ENCODE peak calls at places on chromosomes 6 and 20, in five cellular contexts. B, H, W, Z and J are unnamed samples.

GRCh38 chr20:17822039-17822438 is 122.3 kb downstream of the BANF2 start:
- DNase-seq in W (peak), Z (no peak), H (peak), B (no peak), J (no peak)

GRCh38 chr6:127518710-127519468 is at the start of gene MTCL3:
- DNase-seq in Z (no peak), B (no peak), W (peak), H (no peak), J (no peak)

GRCh38 chr20:259991-260390 is 2.5 kb downstream of the DEFB132 start:
- DNase-seq in B (no peak), Z (no peak), H (no peak), W (no peak), J (no peak)

GRCh38 chr6:143539723-143540122 is 28.2 kb upstream of the FUCA2 start:
- DNase-seq in B (no peak), W (no peak), Z (no peak), H (no peak), J (no peak)

GRCh38 chr6:35439308-35439707 is 12.8 kb upstream of the FANCE start:
- DNase-seq in B (no peak), H (no peak), Z (no peak), W (no peak), J (no peak)

GRCh38 chr6:109318328-109318876 is 63.9 kb downstream of the CD164 start:
- DNase-seq in H (no peak), B (no peak), W (no peak), Z (no peak), J (no peak)

GRCh38 chr20:15902493-15902892 is 670.8 kb downstream of the KIF16B start:
- DNase-seq in B (no peak), H (no peak), W (no peak), Z (no peak), J (no peak)

GRCh38 chr20:25318471-25319240 is 70.8 kb downstream of the PYGB start:
- DNase-seq in W (no peak), H (no peak), B (no peak), Z (peak), J (no peak)

GRCh38 chr6:57423468-57423867 is 106.0 kb downstream of the PRIM2 start:
- DNase-seq in W (no peak), B (no peak), H (no peak), Z (no peak), J (no peak)

GRCh38 chr6:155543141-155543870 is 87.7 kb upstream of the NOX3 start:
- DNase-seq in H (no peak), W (no peak), Z (no peak), B (no peak), J (no peak)

GRCh38 chr6:113147544-113147943 is 709.6 kb upstream of the MARCKS start:
- DNase-seq in B (no peak), W (peak), H (peak), Z (no peak), J (no peak)

GRCh38 chr6:151993364-151993763 is 185.9 kb downstream of the ESR1 start:
- DNase-seq in B (no peak), H (no peak), W (no peak), Z (no peak), J (no peak)

GRCh38 chr6:121437861-121438651 is 2.6 kb downstream of the GJA1 start:
- DNase-seq in B (peak), W (peak), Z (no peak), H (no peak), J (no peak)

GRCh38 chr6:69179681-69180080 is 544.6 kb downstream of the ADGRB3 start:
- DNase-seq in H (no peak), W (no peak), B (no peak), Z (no peak), J (no peak)

GRCh38 chr20:18957328-18957727 is 143.7 kb downstream of the SCP2D1 start:
- DNase-seq in Z (no peak), H (no peak), W (no peak), B (no peak), J (no peak)

GRCh38 chr20:44683263-44684046 is 31.7 kb upstream of the CCN5 start:
- DNase-seq in H (no peak), B (no peak), W (no peak), Z (peak), J (no peak)

GRCh38 chr6:151075005-151075404 is 164.8 kb upstream of the AKAP12 start:
- DNase-seq in B (no peak), Z (no peak), H (no peak), W (no peak), J (no peak)

GRCh38 chr6:169186496-169187169 is 67.0 kb downstream of the THBS2 start:
- DNase-seq in Z (no peak), H (no peak), B (no peak), W (no peak), J (no peak)

GRCh38 chr6:163745566-163746400 is 331.3 kb downstream of the QKI start:
- DNase-seq in Z (no peak), W (peak), H (peak), B (no peak), J (no peak)

GRCh38 chr20:47802975-47803374 is 17.7 kb upstream of the SULF2 start:
- DNase-seq in H (no peak), Z (no peak), B (no peak), W (no peak), J (peak)

GRCh38 chr6:138086573-138087196 is 20.5 kb downstream of the PERP start:
- DNase-seq in H (peak), B (no peak), Z (no peak), W (peak), J (no peak)

GRCh38 chr6:122651604-122652003 is 41.4 kb downstream of the PKIB start:
- DNase-seq in B (no peak), H (no peak), Z (no peak), W (peak), J (no peak)

GRCh38 chr6:109050012-109050411 is 44.6 kb downstream of the SESN1 start:
- DNase-seq in Z (no peak), H (no peak), B (no peak), W (no peak), J (no peak)

GRCh38 chr20:1332749-1333300 is 3.9 kb upstream of the SDCBP2 start:
- DNase-seq in B (no peak), H (no peak), W (no peak), Z (no peak), J (no peak)

GRCh38 chr6:153595903-153596302 is 443.1 kb upstream of the OPRM1 start:
- DNase-seq in H (no peak), Z (no peak), W (no peak), B (no peak), J (no peak)

GRCh38 chr6:15512126-15512525 is 150.7 kb downstream of the DTNBP1 start:
- DNase-seq in W (no peak), H (no peak), Z (no peak), B (no peak), J (peak)

GRCh38 chr6:100116409-100117194 is 122.6 kb upstream of the MCHR2 start:
- DNase-seq in W (peak), H (peak), B (no peak), Z (no peak), J (no peak)

GRCh38 chr20:16647875-16648597 is 74.8 kb upstream of the KIF16B start:
- DNase-seq in B (no peak), Z (no peak), H (no peak), W (no peak), J (no peak)

GRCh38 chr20:62898970-62899632 is 27.2 kb downstream of the DIDO1 start:
- DNase-seq in Z (no peak), H (no peak), W (no peak), B (no peak), J (no peak)

GRCh38 chr20:62900692-62901584 is 25.4 kb downstream of the DIDO1 start:
- DNase-seq in Z (no peak), W (no peak), B (no peak), H (no peak), J (no peak)

GRCh38 chr20:62900052-62900691 is 26.1 kb downstream of the DIDO1 start:
- DNase-seq in W (peak), B (no peak), Z (peak), H (peak), J (no peak)

GRCh38 chr20:62898093-62898964 is 28.0 kb downstream of the DIDO1 start:
- DNase-seq in H (no peak), Z (no peak), W (no peak), B (no peak), J (no peak)

DNA sequence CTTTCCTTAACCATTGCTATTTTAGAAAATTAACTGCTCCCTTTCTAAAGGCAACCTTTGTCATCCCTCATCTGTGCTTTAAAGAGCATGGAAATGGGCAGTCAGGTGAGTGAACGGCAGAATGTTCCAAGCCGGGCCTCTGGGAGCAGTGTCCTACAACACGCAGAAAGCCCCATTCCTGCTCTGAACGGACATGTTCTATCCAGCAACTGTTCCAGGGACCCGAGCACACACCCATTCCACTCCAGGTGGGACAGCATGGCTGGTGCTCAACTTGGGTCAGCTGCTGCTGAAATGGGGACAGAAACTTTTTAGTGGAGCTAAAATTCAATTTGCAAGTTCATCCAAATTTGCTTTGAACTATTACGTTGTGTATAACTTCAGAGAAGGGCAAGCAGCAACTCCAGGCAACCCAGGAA is 26.7 kb downstream of the DIDO1 start:
- DNase-seq in W (no peak), Z (no peak), B (no peak), H (no peak), J (no peak)
- TF ChIP-seq CTCF in W (peak), Z (no peak), B (no peak), H (peak), J (no peak)

GRCh38 chr6:162017551-162017950 is 710.0 kb downstream of the PRKN start:
- DNase-seq in B (no peak), Z (no peak), W (no peak), H (no peak), J (no peak)

GRCh38 chr6:162019311-162019710 is 708.3 kb downstream of the PRKN start:
- DNase-seq in B (no peak), Z (no peak), W (no peak), H (no peak), J (no peak)

DNA sequence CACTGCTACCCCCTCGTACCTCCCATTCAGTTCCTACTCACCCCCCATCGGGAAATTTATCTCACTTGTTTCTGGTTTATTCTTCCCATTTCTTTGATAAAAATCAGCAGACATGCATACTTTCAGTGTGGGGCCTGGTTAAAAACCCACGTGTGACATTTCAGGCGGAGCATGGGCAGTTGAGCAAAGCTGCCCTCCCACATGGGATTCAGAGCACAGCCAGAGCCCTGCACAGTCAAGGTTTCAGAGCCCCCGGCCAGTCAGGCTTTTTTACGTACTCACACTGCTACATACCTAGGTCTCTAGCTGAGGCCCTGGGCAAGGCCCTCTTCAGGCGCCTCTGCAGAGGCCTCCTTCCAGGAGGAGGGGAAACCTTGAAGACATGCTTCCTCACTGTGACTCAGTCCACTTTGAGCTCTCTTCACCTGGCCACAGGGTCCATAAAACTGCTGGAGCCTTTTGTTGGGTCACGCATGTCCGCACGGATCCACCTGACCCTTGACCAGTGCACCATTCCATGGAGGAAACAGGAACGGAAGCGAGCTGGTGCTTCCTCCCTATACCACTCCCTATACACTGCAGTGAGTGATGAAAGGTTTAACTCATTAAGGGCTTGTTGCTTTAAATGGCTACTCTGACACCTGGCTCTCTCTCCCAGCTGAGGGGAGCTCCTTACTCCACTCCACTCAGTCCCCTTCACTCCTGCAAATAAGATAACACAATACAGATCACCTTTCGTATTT is 713.3 kb downstream of the PRKN start:
- DNase-seq in B (no peak), Z (no peak), H (no peak), W (no peak), J (no peak)
- TF ChIP-seq CTCF in B (no peak), Z (no peak), H (no peak), W (no peak), J (no peak)

DNA sequence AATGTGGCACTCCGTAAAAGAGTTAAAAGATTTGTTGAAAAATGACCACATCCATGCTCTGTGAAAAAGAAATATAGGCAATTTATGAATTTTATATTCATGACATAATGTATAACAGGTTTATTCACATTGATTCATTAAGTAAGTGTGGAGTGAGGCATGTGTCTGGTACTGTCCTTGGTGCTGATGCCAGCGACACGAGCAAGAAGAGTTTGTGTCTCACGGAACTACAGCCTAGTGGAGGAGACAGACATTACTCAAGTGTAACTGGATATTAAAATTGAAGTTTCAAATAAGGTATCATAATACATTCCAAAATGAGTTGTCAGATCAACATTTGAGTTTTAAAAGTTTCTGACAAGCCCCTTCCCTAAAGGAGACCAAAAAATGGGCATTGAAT is 158.2 kb upstream of the PRND start:
- DNase-seq in Z (no peak), H (no peak), W (peak), B (no peak), J (no peak)
- TF ChIP-seq CTCF in Z (no peak), H (peak), W (peak), B (no peak), J (peak)

GRCh38 chr20:38073307-38074010 is 39.9 kb downstream of the RPRD1B start:
- DNase-seq in B (peak), W (peak), Z (no peak), H (peak), J (no peak)
- TF ChIP-seq CTCF in B (peak), W (peak), Z (peak), H (peak), J (peak)